ENCODE peak calls at places on chromosomes 13 and 19, in six cellular contexts. One of them, this sample, is unnamed.

GRCh38 chr19:46015961-46016425 is 6.9 kb downstream of the PGLYRP1 start:
- DNase-seq in esophagus squamous epithelium: no peak
- DNase-seq in adrenal gland: no peak
- DNase-seq in aorta: peak
- DNase-seq in foreskin fibroblast: peak
- DNase-seq in lower leg skin: no peak
- DNase-seq in this sample: no peak

GRCh38 chr13:41905600-41906254 is 55.2 kb downstream of the VWA8 start:
- DNase-seq in lower leg skin: no peak
- DNase-seq in foreskin fibroblast: peak
- DNase-seq in adrenal gland: no peak
- DNase-seq in esophagus squamous epithelium: no peak
- DNase-seq in aorta: no peak
- DNase-seq in this sample: peak

GRCh38 chr13:91133941-91134772 is 213.3 kb upstream of the MIR17HG start:
- DNase-seq in adrenal gland: peak
- DNase-seq in esophagus squamous epithelium: no peak
- DNase-seq in aorta: no peak
- DNase-seq in foreskin fibroblast: peak
- DNase-seq in lower leg skin: no peak
- DNase-seq in this sample: no peak

GRCh38 chr13:75635621-75636338 is at the start of gene LMO7:
- DNase-seq in foreskin fibroblast: peak
- DNase-seq in lower leg skin: peak
- DNase-seq in esophagus squamous epithelium: no peak
- DNase-seq in adrenal gland: peak
- DNase-seq in aorta: peak
- DNase-seq in this sample: no peak

GRCh38 chr19:16608290-16608704 is 19.7 kb downstream of the MED26 start:
- DNase-seq in aorta: no peak
- DNase-seq in foreskin fibroblast: peak
- DNase-seq in esophagus squamous epithelium: no peak
- DNase-seq in lower leg skin: no peak
- DNase-seq in adrenal gland: peak
- DNase-seq in this sample: no peak

GRCh38 chr19:17871878-17872250 is at the start of gene SLC5A5:
- DNase-seq in foreskin fibroblast: no peak
- DNase-seq in adrenal gland: no peak
- DNase-seq in esophagus squamous epithelium: no peak
- DNase-seq in aorta: no peak
- DNase-seq in lower leg skin: no peak
- DNase-seq in this sample: no peak

GRCh38 chr19:7692417-7693088 is 9.4 kb downstream of the FCER2 start:
- DNase-seq in adrenal gland: no peak
- DNase-seq in esophagus squamous epithelium: no peak
- DNase-seq in foreskin fibroblast: no peak
- DNase-seq in aorta: no peak
- DNase-seq in lower leg skin: no peak
- DNase-seq in this sample: no peak

GRCh38 chr19:42524250-42524649 is 4.0 kb downstream of the CEACAM1 start:
- DNase-seq in aorta: no peak
- DNase-seq in esophagus squamous epithelium: no peak
- DNase-seq in foreskin fibroblast: no peak
- DNase-seq in lower leg skin: peak
- DNase-seq in adrenal gland: no peak
- DNase-seq in this sample: no peak

GRCh38 chr13:102392810-102393209 is 9.0 kb downstream of the FGF14 start:
- DNase-seq in adrenal gland: no peak
- DNase-seq in foreskin fibroblast: no peak
- DNase-seq in lower leg skin: no peak
- DNase-seq in esophagus squamous epithelium: no peak
- DNase-seq in aorta: no peak
- DNase-seq in this sample: no peak

GRCh38 chr19:3586124-3586626 is 897 bp downstream of the GIPC3 start:
- DNase-seq in esophagus squamous epithelium: no peak
- DNase-seq in aorta: no peak
- DNase-seq in lower leg skin: no peak
- DNase-seq in foreskin fibroblast: no peak
- DNase-seq in adrenal gland: no peak
- DNase-seq in this sample: no peak

GRCh38 chr13:37598572-37598971 is at the start of gene POSTN:
- DNase-seq in lower leg skin: no peak
- DNase-seq in esophagus squamous epithelium: no peak
- DNase-seq in foreskin fibroblast: peak
- DNase-seq in aorta: no peak
- DNase-seq in adrenal gland: no peak
- DNase-seq in this sample: no peak

GRCh38 chr13:37599509-37599908 is 941 bp upstream of the POSTN start:
- DNase-seq in esophagus squamous epithelium: no peak
- DNase-seq in foreskin fibroblast: no peak
- DNase-seq in aorta: no peak
- DNase-seq in adrenal gland: no peak
- DNase-seq in lower leg skin: no peak
- DNase-seq in this sample: no peak

GRCh38 chr13:37597477-37597876 is 1.1 kb downstream of the POSTN start:
- DNase-seq in esophagus squamous epithelium: no peak
- DNase-seq in aorta: no peak
- DNase-seq in lower leg skin: no peak
- DNase-seq in foreskin fibroblast: no peak
- DNase-seq in adrenal gland: no peak
- DNase-seq in this sample: no peak

GRCh38 chr13:37595162-37595561 is 3.4 kb downstream of the POSTN start:
- DNase-seq in esophagus squamous epithelium: no peak
- DNase-seq in adrenal gland: no peak
- DNase-seq in lower leg skin: no peak
- DNase-seq in aorta: no peak
- DNase-seq in foreskin fibroblast: peak
- DNase-seq in this sample: no peak
- H3K4me3 ChIP-seq in esophagus squamous epithelium: no peak
- H3K4me3 ChIP-seq in adrenal gland: no peak
- H3K4me3 ChIP-seq in lower leg skin: no peak
- H3K4me3 ChIP-seq in aorta: no peak
- H3K4me3 ChIP-seq in foreskin fibroblast: peak
- H3K4me3 ChIP-seq in this sample: no peak

GRCh38 chr19:35347930-35348298 is 212 bp downstream of the FFAR1 start:
- DNase-seq in foreskin fibroblast: no peak
- DNase-seq in esophagus squamous epithelium: no peak
- DNase-seq in aorta: no peak
- DNase-seq in lower leg skin: no peak
- DNase-seq in adrenal gland: no peak
- DNase-seq in this sample: no peak

GRCh38 chr19:35346193-35347052 is 1.3 kb upstream of the FFAR1 start:
- DNase-seq in foreskin fibroblast: no peak
- DNase-seq in adrenal gland: peak
- DNase-seq in aorta: peak
- DNase-seq in lower leg skin: peak
- DNase-seq in esophagus squamous epithelium: no peak
- DNase-seq in this sample: peak

GRCh38 chr19:35345671-35346111 is 2.0 kb upstream of the FFAR1 start:
- DNase-seq in adrenal gland: no peak
- DNase-seq in lower leg skin: peak
- DNase-seq in foreskin fibroblast: no peak
- DNase-seq in aorta: no peak
- DNase-seq in esophagus squamous epithelium: no peak
- DNase-seq in this sample: no peak

GRCh38 chr19:35348909-35349611 is 1.4 kb downstream of the FFAR1 start:
- DNase-seq in adrenal gland: peak
- DNase-seq in foreskin fibroblast: no peak
- DNase-seq in aorta: no peak
- DNase-seq in esophagus squamous epithelium: no peak
- DNase-seq in lower leg skin: peak
- DNase-seq in this sample: no peak

GRCh38 chr19:35347171-35347929 is at the start of gene FFAR1:
- DNase-seq in lower leg skin: peak
- DNase-seq in aorta: peak
- DNase-seq in esophagus squamous epithelium: no peak
- DNase-seq in foreskin fibroblast: no peak
- DNase-seq in adrenal gland: peak
- DNase-seq in this sample: peak
- H3K4me3 ChIP-seq in lower leg skin: no peak
- H3K4me3 ChIP-seq in aorta: no peak
- H3K4me3 ChIP-seq in esophagus squamous epithelium: no peak
- H3K4me3 ChIP-seq in foreskin fibroblast: no peak
- H3K4me3 ChIP-seq in adrenal gland: no peak
- H3K4me3 ChIP-seq in this sample: no peak

GRCh38 chr19:57552432-57552831 is 7.2 kb downstream of the ZNF550 start:
- DNase-seq in lower leg skin: no peak
- DNase-seq in adrenal gland: no peak
- DNase-seq in aorta: no peak
- DNase-seq in esophagus squamous epithelium: no peak
- DNase-seq in foreskin fibroblast: no peak
- DNase-seq in this sample: no peak

GRCh38 chr19:57546513-57546912 is 13.2 kb downstream of the ZNF550 start:
- DNase-seq in esophagus squamous epithelium: no peak
- DNase-seq in foreskin fibroblast: no peak
- DNase-seq in lower leg skin: no peak
- DNase-seq in aorta: no peak
- DNase-seq in adrenal gland: no peak
- DNase-seq in this sample: no peak
- H3K4me3 ChIP-seq in esophagus squamous epithelium: no peak
- H3K4me3 ChIP-seq in foreskin fibroblast: no peak
- H3K4me3 ChIP-seq in lower leg skin: no peak
- H3K4me3 ChIP-seq in aorta: no peak
- H3K4me3 ChIP-seq in adrenal gland: no peak
- H3K4me3 ChIP-seq in this sample: no peak

GRCh38 chr13:77919351-77920294 is 992 bp upstream of the EDNRB start:
- DNase-seq in lower leg skin: peak
- DNase-seq in adrenal gland: peak
- DNase-seq in foreskin fibroblast: peak
- DNase-seq in esophagus squamous epithelium: no peak
- DNase-seq in aorta: peak
- DNase-seq in this sample: no peak
- H3K4me3 ChIP-seq in lower leg skin: peak
- H3K4me3 ChIP-seq in adrenal gland: no peak
- H3K4me3 ChIP-seq in foreskin fibroblast: peak
- H3K4me3 ChIP-seq in esophagus squamous epithelium: peak
- H3K4me3 ChIP-seq in aorta: no peak
- H3K4me3 ChIP-seq in this sample: no peak

GRCh38 chr13:99237981-99238662 is 20.1 kb downstream of the GPR18 start:
- DNase-seq in foreskin fibroblast: no peak
- DNase-seq in lower leg skin: no peak
- DNase-seq in esophagus squamous epithelium: no peak
- DNase-seq in aorta: no peak
- DNase-seq in adrenal gland: no peak
- DNase-seq in this sample: no peak
- H3K4me3 ChIP-seq in foreskin fibroblast: no peak
- H3K4me3 ChIP-seq in lower leg skin: no peak
- H3K4me3 ChIP-seq in esophagus squamous epithelium: no peak
- H3K4me3 ChIP-seq in aorta: no peak
- H3K4me3 ChIP-seq in adrenal gland: no peak
- H3K4me3 ChIP-seq in this sample: peak